ENCODE peak calls at places on chromosomes 6 and 20, in five cellular contexts. L, E, M, P and A are unnamed samples.

GRCh38 chr20:58006346-58007316 is 221.8 kb downstream of the ANKRD60 start:
- DNase-seq in L (no peak), E (no peak), M (no peak), P (no peak), A (no peak)

GRCh38 chr6:21909321-21909720 is 315.8 kb downstream of the SOX4 start:
- DNase-seq in L (no peak), E (no peak), M (no peak), P (no peak), A (no peak)

GRCh38 chr20:50799176-50799889 is 4.5 kb downstream of the BCAS4 start:
- DNase-seq in L (no peak), E (no peak), M (no peak), P (no peak), A (no peak)

GRCh38 chr6:117072134-117072533 is 193.2 kb upstream of the VGLL2 start:
- DNase-seq in L (no peak), E (no peak), M (no peak), P (no peak), A (no peak)

GRCh38 chr6:7731289-7731688 is 5.4 kb downstream of the BMP6 start:
- DNase-seq in L (no peak), E (no peak), M (no peak), P (no peak), A (no peak)

GRCh38 chr20:49484180-49485140 is 2.0 kb upstream of the KCNB1 start:
- DNase-seq in L (peak; percentile 90), E (peak; percentile 58), M (no peak), P (peak; percentile 86), A (peak; percentile 40)

GRCh38 chr6:28816909-28817807 is 106.6 kb downstream of the TRIM27 start:
- DNase-seq in L (no peak), E (no peak), M (no peak), P (no peak), A (no peak)

GRCh38 chr6:6775074-6775473 is 186.6 kb downstream of the LY86 start:
- DNase-seq in L (no peak), E (no peak), M (no peak), P (no peak), A (no peak)

GRCh38 chr20:2379511-2380229 is 1.0 kb upstream of the TGM6 start:
- DNase-seq in L (no peak), E (no peak), M (peak; percentile 82), P (no peak), A (no peak)

GRCh38 chr20:49979030-49979832 is 3.5 kb upstream of the SNAI1 start:
- DNase-seq in L (peak; percentile 90), E (peak; percentile 48), M (peak; percentile 73), P (peak; percentile 77), A (no peak)

GRCh38 chr20:841568-842546 is 8.3 kb downstream of the FAM110A start:
- DNase-seq in L (peak; percentile 87), E (peak; percentile 71), M (no peak), P (no peak), A (no peak)
- H3K4me1 ChIP-seq in L (peaks cover 12% of the 10 kb centered on the region), E (peaks cover 22% of the 10 kb centered on the region), M (peaks cover 6% of the 10 kb centered on the region), P (peaks cover 5% of the 10 kb centered on the region), A (no peaks in the 10 kb centered on the region)

GRCh38 chr20:63387393-63387792 is 26.2 kb upstream of the CHRNA4 start:
- DNase-seq in L (peak; percentile 12), E (no peak), M (no peak), P (no peak), A (no peak)

GRCh38 chr20:63386491-63386890 is 25.3 kb upstream of the CHRNA4 start:
- DNase-seq in L (peak; percentile 43), E (no peak), M (no peak), P (no peak), A (no peak)

GRCh38 chr20:63385819-63386218 is 24.7 kb upstream of the CHRNA4 start:
- DNase-seq in L (no peak), E (no peak), M (no peak), P (no peak), A (no peak)

GRCh38 chr20:63384336-63384735 is 23.2 kb upstream of the CHRNA4 start:
- DNase-seq in L (peak; percentile 64), E (no peak), M (no peak), P (no peak), A (no peak)

GRCh38 chr20:63387917-63388316 is 26.8 kb upstream of the CHRNA4 start:
- DNase-seq in L (peak; percentile 33), E (no peak), M (no peak), P (no peak), A (no peak)
- H3K4me3 ChIP-seq in L (no peak overlapping the region), E (no peak overlapping the region), M (no peak overlapping the region), P (no peak overlapping the region), A (no peak overlapping the region)

DNA sequence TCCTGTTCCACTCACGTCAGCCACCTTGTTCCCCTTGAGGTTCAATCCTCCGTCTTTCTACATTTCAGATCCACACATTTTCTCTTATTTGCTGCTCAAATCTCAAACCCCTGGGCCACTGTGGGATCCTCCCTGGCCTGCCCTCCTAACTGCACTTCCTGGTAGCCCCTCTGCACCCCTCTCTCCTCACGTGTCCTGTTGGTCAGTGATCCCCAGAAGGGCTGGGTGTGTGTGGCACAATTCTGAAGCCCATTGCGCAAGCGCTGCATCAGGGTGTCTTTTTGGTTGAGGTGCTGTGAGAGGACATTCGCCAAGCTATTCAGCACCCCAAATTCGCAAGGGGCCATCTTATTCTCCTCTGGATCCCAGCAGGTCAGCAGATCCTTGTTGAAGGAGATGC is 2.3 kb downstream of the HLA-DMB start:
- DNase-seq in L (no peak), E (no peak), M (no peak), P (no peak), A (no peak)
- H3K4me1 ChIP-seq in L (peaks cover 9% of the 10 kb centered on the region), E (peaks cover 1% of the 10 kb centered on the region), M (peaks cover 6% of the 10 kb centered on the region), P (no peaks in the 10 kb centered on the region), A (peaks cover 4% of the 10 kb centered on the region)

GRCh38 chr20:56956536-56956935 is 309.9 kb downstream of the BMP7 start:
- DNase-seq in L (no peak), E (no peak), M (no peak), P (no peak), A (no peak)
- H3K4me3 ChIP-seq in L (no peak overlapping the region), E (no peak overlapping the region), M (no peak overlapping the region), P (no peak overlapping the region), A (no peak overlapping the region)

DNA sequence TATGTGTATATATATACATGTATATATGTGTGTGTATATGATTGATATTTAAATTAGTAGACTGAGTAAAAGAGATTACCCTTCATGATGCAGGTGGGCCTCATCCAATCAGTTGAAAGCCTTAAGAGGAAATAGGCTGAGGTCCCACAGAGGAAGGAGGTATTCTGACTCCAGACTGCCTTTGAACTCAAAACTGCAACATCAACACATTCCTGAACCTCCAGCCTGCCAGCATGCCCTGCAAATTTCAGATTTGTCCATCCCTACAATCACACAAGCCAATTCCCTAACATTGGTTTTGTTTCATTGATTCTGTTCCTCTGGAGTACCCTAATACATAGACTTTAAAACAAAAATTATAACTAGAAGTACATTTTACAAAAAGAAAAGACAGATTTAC is 22.9 kb downstream of the SPINT4 start:
- DNase-seq in L (no peak), E (no peak), M (no peak), P (no peak), A (no peak)
- H3K4me1 ChIP-seq in L (no peaks in the 10 kb centered on the region), E (no peaks in the 10 kb centered on the region), M (no peaks in the 10 kb centered on the region), P (no peaks in the 10 kb centered on the region), A (no peaks in the 10 kb centered on the region)

DNA sequence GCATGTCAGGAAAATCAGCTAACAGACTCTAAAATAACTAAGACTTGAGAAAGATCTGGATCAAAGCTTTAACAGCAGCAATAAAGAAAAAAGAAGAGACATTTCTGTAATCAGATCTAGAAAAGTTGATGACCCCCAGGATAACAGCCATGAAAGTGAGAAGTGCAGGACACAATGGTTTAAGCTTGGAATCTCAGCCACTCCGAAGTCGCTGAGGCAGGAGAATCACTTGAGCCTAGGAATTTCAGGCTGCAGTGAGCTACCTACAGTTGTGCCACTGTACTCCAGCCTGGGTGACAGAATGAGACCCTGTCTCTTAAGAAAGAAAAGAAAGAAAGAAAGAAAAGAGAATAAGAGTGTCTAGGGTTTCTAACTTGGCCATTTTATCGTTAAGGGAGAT is 544.1 kb downstream of the CD83 start:
- DNase-seq in L (no peak), E (no peak), M (no peak), P (no peak), A (no peak)
- H3K4me3 ChIP-seq in L (no peak overlapping the region), E (no peak overlapping the region), M (no peak overlapping the region), P (no peak overlapping the region), A (no peak overlapping the region)

GRCh38 chr6:24922174-24922573 is 13.6 kb downstream of the RIPOR2 start:
- DNase-seq in L (no peak), E (no peak), M (no peak), P (no peak), A (no peak)
- H3K4me1 ChIP-seq in L (peaks cover 4% of the 10 kb centered on the region), E (no peaks in the 10 kb centered on the region), M (peaks cover 83% of the 10 kb centered on the region), P (no peaks in the 10 kb centered on the region), A (no peaks in the 10 kb centered on the region)

GRCh38 chr6:161444464-161444863 is 170.6 kb upstream of the AGPAT4 start:
- DNase-seq in L (no peak), E (no peak), M (no peak), P (no peak), A (no peak)
- H3K4me3 ChIP-seq in L (no peak overlapping the region), E (no peak overlapping the region), M (no peak overlapping the region), P (no peak overlapping the region), A (peak overlapping the region; percentile 49)